ENCODE peak calls at places on chromosomes 5 and 9, in four cellular contexts. One of them, this sample, is unnamed.

GRCh38 chr9:95349109-95350038 is 31.9 kb upstream of the FANCC start:
- DNase-seq in K562: no peak
- DNase-seq in HEK293T: no peak
- DNase-seq in WTC11: peak
- DNase-seq in this sample: no peak

GRCh38 chr5:98586581-98586980 is 186.9 kb upstream of the RGMB start:
- DNase-seq in HEK293T: no peak
- DNase-seq in K562: no peak
- DNase-seq in WTC11: no peak
- DNase-seq in this sample: no peak

GRCh38 chr9:120443489-120443888 is 136.5 kb downstream of the CDK5RAP2 start:
- DNase-seq in HEK293T: no peak
- DNase-seq in WTC11: no peak
- DNase-seq in K562: no peak
- DNase-seq in this sample: no peak

GRCh38 chr9:90044710-90045151 is 439.9 kb downstream of the GADD45G start:
- DNase-seq in K562: no peak
- DNase-seq in HEK293T: no peak
- DNase-seq in WTC11: no peak
- DNase-seq in this sample: peak

GRCh38 chr9:18861599-18862546 is 171.1 kb downstream of the SAXO1 start:
- DNase-seq in K562: no peak
- DNase-seq in WTC11: peak
- DNase-seq in HEK293T: no peak
- DNase-seq in this sample: no peak

GRCh38 chr5:83555263-83555662 is 83.7 kb downstream of the VCAN start:
- DNase-seq in HEK293T: no peak
- DNase-seq in WTC11: no peak
- DNase-seq in K562: no peak
- DNase-seq in this sample: no peak

GRCh38 chr5:87411586-87412416 is 929 bp downstream of the CCNH start:
- DNase-seq in HEK293T: peak
- DNase-seq in K562: peak
- DNase-seq in WTC11: no peak
- DNase-seq in this sample: peak

GRCh38 chr5:52024363-52024762 is 641.1 kb downstream of the ISL1 start:
- DNase-seq in K562: no peak
- DNase-seq in WTC11: no peak
- DNase-seq in HEK293T: no peak
- DNase-seq in this sample: peak

GRCh38 chr5:29845206-29845605 is 1348.3 kb upstream of the CDH6 start:
- DNase-seq in HEK293T: no peak
- DNase-seq in K562: no peak
- DNase-seq in WTC11: no peak
- DNase-seq in this sample: no peak

GRCh38 chr5:112195924-112196323 is 223.2 kb downstream of the EPB41L4A start:
- DNase-seq in HEK293T: no peak
- DNase-seq in K562: no peak
- DNase-seq in WTC11: no peak
- DNase-seq in this sample: no peak

GRCh38 chr9:98719055-98719454 is 10.3 kb upstream of the GABBR2 start:
- DNase-seq in K562: no peak
- DNase-seq in HEK293T: no peak
- DNase-seq in WTC11: no peak
- DNase-seq in this sample: no peak

GRCh38 chr9:38205279-38205678 is 136.3 kb upstream of the SHB start:
- DNase-seq in K562: no peak
- DNase-seq in HEK293T: no peak
- DNase-seq in WTC11: no peak
- DNase-seq in this sample: no peak

GRCh38 chr5:130045334-130045733 is 141.1 kb downstream of the CHSY3 start:
- DNase-seq in K562: no peak
- DNase-seq in WTC11: no peak
- DNase-seq in HEK293T: no peak
- DNase-seq in this sample: no peak

GRCh38 chr9:91405343-91406077 is 18.1 kb downstream of the NFIL3 start:
- DNase-seq in K562: no peak
- DNase-seq in WTC11: no peak
- DNase-seq in HEK293T: no peak
- DNase-seq in this sample: no peak

GRCh38 chr5:79612667-79613190 is 488 bp downstream of the TENT2 start:
- DNase-seq in K562: no peak
- DNase-seq in HEK293T: no peak
- DNase-seq in WTC11: no peak
- DNase-seq in this sample: peak

GRCh38 chr5:39775458-39776365 is 350.9 kb upstream of the DAB2 start:
- DNase-seq in HEK293T: no peak
- DNase-seq in K562: no peak
- DNase-seq in WTC11: no peak
- DNase-seq in this sample: no peak

GRCh38 chr5:6593148-6594016 is 39.5 kb downstream of the NSUN2 start:
- DNase-seq in K562: no peak
- DNase-seq in HEK293T: no peak
- DNase-seq in WTC11: no peak
- DNase-seq in this sample: no peak

GRCh38 chr5:135030123-135030517 is 3.9 kb downstream of the PITX1 start:
- DNase-seq in HEK293T: no peak
- DNase-seq in K562: no peak
- DNase-seq in WTC11: no peak
- DNase-seq in this sample: no peak

GRCh38 chr5:78757269-78758053 is 108.9 kb upstream of the LHFPL2 start:
- DNase-seq in WTC11: no peak
- DNase-seq in HEK293T: no peak
- DNase-seq in K562: no peak
- DNase-seq in this sample: peak

GRCh38 chr9:132754236-132754635 is 84.0 kb downstream of the GTF3C4 start:
- DNase-seq in K562: no peak
- DNase-seq in WTC11: no peak
- DNase-seq in HEK293T: no peak
- DNase-seq in this sample: no peak

GRCh38 chr9:36872641-36873040 is 161.4 kb downstream of the PAX5 start:
- DNase-seq in K562: no peak
- DNase-seq in WTC11: no peak
- DNase-seq in HEK293T: no peak
- DNase-seq in this sample: no peak

GRCh38 chr5:168366124-168366523 is 74.7 kb downstream of the WWC1 start:
- DNase-seq in HEK293T: no peak
- DNase-seq in WTC11: no peak
- DNase-seq in K562: no peak
- DNase-seq in this sample: no peak

GRCh38 chr5:77426670-77427069 is 65.4 kb downstream of the WDR41 start:
- DNase-seq in HEK293T: no peak
- DNase-seq in WTC11: no peak
- DNase-seq in K562: no peak
- DNase-seq in this sample: peak

GRCh38 chr5:14806452-14806851 is 65.1 kb downstream of the ANKH start:
- DNase-seq in HEK293T: no peak
- DNase-seq in WTC11: no peak
- DNase-seq in K562: no peak
- DNase-seq in this sample: no peak

GRCh38 chr9:114900937-114901802 is 29.2 kb downstream of the TNFSF8 start:
- DNase-seq in HEK293T: no peak
- DNase-seq in K562: no peak
- DNase-seq in WTC11: no peak
- DNase-seq in this sample: no peak

GRCh38 chr9:107737987-107738743 is 248.6 kb upstream of the KLF4 start:
- DNase-seq in HEK293T: no peak
- DNase-seq in WTC11: no peak
- DNase-seq in K562: no peak
- DNase-seq in this sample: no peak

GRCh38 chr5:159094745-159095144 is 5.0 kb downstream of the EBF1 start:
- DNase-seq in HEK293T: peak
- DNase-seq in K562: peak
- DNase-seq in WTC11: peak
- DNase-seq in this sample: peak

GRCh38 chr5:84383816-84384603 is 670 bp downstream of the EDIL3 start:
- DNase-seq in K562: no peak
- DNase-seq in HEK293T: peak
- DNase-seq in WTC11: peak
- DNase-seq in this sample: no peak

GRCh38 chr5:139308797-139309196 is 15.3 kb downstream of the MATR3 start:
- DNase-seq in WTC11: no peak
- DNase-seq in HEK293T: no peak
- DNase-seq in K562: no peak
- DNase-seq in this sample: no peak

GRCh38 chr5:84028093-84028492 is 307.4 kb upstream of the HAPLN1 start:
- DNase-seq in HEK293T: no peak
- DNase-seq in K562: no peak
- DNase-seq in WTC11: no peak
- DNase-seq in this sample: no peak

GRCh38 chr9:14433841-14434511 is 120.0 kb upstream of the NFIB start:
- DNase-seq in WTC11: no peak
- DNase-seq in HEK293T: peak
- DNase-seq in K562: peak
- DNase-seq in this sample: peak

GRCh38 chr5:55218966-55219365 is 8.1 kb downstream of the MCIDAS start:
- DNase-seq in HEK293T: no peak
- DNase-seq in K562: no peak
- DNase-seq in WTC11: peak
- DNase-seq in this sample: no peak

GRCh38 chr9:84694248-84694647 is 24.7 kb downstream of the NTRK2 start:
- DNase-seq in WTC11: no peak
- DNase-seq in K562: no peak
- DNase-seq in HEK293T: no peak
- DNase-seq in this sample: no peak

GRCh38 chr9:89978185-89978584 is 373.4 kb downstream of the GADD45G start:
- DNase-seq in WTC11: no peak
- DNase-seq in HEK293T: peak
- DNase-seq in K562: no peak
- DNase-seq in this sample: no peak

GRCh38 chr5:37926732-37927131 is 86.9 kb upstream of the GDNF start:
- DNase-seq in WTC11: no peak
- DNase-seq in K562: no peak
- DNase-seq in HEK293T: no peak
- DNase-seq in this sample: no peak

GRCh38 chr5:172379481-172379880 is 74.8 kb downstream of the SH3PXD2B start:
- DNase-seq in K562: no peak
- DNase-seq in HEK293T: no peak
- DNase-seq in WTC11: no peak
- DNase-seq in this sample: no peak

GRCh38 chr5:126961702-126962101 is 68.7 kb downstream of the MARCHF3 start:
- DNase-seq in HEK293T: no peak
- DNase-seq in WTC11: no peak
- DNase-seq in K562: no peak
- DNase-seq in this sample: no peak
- TF ChIP-seq ELF4 in HEK293T: no peak
- TF ChIP-seq ELF4 in WTC11: no peak
- TF ChIP-seq ELF4 in K562: no peak
- TF ChIP-seq ELF4 in this sample: no peak

GRCh38 chr9:127567898-127568617 is 44.0 kb upstream of the STXBP1 start:
- DNase-seq in WTC11: peak
- DNase-seq in HEK293T: peak
- DNase-seq in K562: peak
- DNase-seq in this sample: no peak
- TF ChIP-seq ELF4 in WTC11: no peak
- TF ChIP-seq ELF4 in HEK293T: no peak
- TF ChIP-seq ELF4 in K562: no peak
- TF ChIP-seq ELF4 in this sample: no peak

GRCh38 chr9:127168756-127169506 is 46.5 kb upstream of the ANGPTL2 start:
- DNase-seq in HEK293T: no peak
- DNase-seq in K562: peak
- DNase-seq in WTC11: no peak
- DNase-seq in this sample: no peak

GRCh38 chr9:127170049-127170448 is 47.6 kb upstream of the ANGPTL2 start:
- DNase-seq in K562: no peak
- DNase-seq in HEK293T: no peak
- DNase-seq in WTC11: no peak
- DNase-seq in this sample: no peak

GRCh38 chr9:127169507-127169883 is 47.1 kb upstream of the ANGPTL2 start:
- DNase-seq in K562: no peak
- DNase-seq in WTC11: no peak
- DNase-seq in HEK293T: no peak
- DNase-seq in this sample: no peak

GRCh38 chr9:127172066-127172707 is 49.8 kb upstream of the ANGPTL2 start:
- DNase-seq in K562: no peak
- DNase-seq in HEK293T: no peak
- DNase-seq in WTC11: no peak
- DNase-seq in this sample: no peak

DNA sequence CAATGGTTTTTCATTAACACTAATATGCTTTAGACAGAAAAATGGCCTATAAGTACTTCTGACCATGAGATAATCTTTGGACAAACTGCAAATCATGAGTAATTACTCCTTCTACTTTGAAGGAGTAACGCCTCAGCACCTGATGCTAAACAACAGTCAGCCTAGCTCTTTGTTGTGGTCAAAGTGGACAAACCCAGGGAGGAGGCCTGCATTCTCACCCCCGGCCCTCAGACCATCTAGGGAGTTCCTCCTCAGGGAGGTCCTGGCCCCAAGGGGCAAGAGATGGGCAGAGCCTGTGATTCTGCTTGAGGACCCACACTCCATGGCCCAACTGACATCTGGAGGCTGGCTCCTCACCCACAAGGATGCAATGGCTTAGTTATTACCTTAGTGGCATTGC is 48.2 kb upstream of the ANGPTL2 start:
- DNase-seq in HEK293T: no peak
- DNase-seq in K562: no peak
- DNase-seq in WTC11: peak
- DNase-seq in this sample: no peak
- TF ChIP-seq ELF4 in HEK293T: no peak
- TF ChIP-seq ELF4 in K562: no peak
- TF ChIP-seq ELF4 in WTC11: no peak
- TF ChIP-seq ELF4 in this sample: no peak

DNA sequence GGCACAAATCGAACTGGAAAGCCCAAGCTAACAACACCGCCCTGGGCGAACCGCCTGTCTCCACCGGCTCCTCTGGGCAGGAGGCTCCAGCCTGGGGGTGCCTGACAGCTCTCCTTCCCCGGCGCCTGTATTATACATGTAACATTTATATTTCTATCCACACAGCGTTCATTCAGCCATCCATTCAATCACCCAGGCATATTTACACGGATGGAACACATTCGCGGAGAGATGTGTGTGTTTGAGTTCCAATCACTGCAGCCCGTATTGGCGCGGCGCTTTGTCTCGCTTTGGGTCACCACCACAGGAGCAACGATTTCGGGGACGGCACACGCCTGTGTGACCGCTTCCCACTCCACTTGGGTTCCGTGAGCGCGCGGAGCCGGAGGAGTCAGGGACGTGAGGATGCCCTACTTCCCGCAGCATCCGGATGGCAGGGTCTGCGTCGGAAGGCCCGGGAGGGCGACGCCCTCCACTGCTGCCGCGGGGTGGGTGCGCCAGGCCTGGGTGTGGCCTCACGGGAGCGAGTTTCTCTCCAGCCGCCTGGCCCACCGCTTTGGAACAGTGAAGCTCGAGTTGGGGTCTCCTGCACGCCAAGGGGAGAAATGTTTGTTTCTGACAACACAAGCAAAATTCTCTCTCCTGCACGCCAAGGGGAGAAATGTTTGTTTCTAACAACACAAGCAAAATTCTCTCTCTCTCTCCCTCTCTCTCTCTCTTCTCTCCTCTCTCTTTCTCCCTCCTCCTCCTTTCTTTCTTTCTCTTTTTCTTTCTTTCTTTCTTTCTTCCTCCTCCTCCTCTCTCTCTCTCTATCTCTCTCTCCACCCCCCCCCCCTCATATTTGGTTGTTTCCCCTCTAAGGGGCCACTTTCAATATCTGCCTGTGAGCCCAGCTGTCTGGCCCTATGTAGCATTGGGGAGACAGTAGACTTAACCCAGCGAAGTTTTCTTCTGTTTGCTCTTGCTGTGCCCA is 1.1 kb upstream of the SV2C start:
- DNase-seq in HEK293T: no peak
- DNase-seq in WTC11: peak
- DNase-seq in K562: no peak
- DNase-seq in this sample: no peak
- TF ChIP-seq ELF4 in HEK293T: no peak
- TF ChIP-seq ELF4 in WTC11: no peak
- TF ChIP-seq ELF4 in K562: no peak
- TF ChIP-seq ELF4 in this sample: no peak

This sample was measured in HepG2.